ENCODE peak calls at places on chromosomes 16 and 17, in nine cellular contexts. P, X, M, C, S, E, U, G and A are unnamed samples.

GRCh38 chr17:48490391-48491026 is 40.3 kb downstream of the HOXB1 start:
- DNase-seq in P (no peak), X (no peak), M (no peak), C (no peak), S (no peak), E (no peak), U (no peak), G (no peak), A (no peak)

GRCh38 chr16:3675601-3676130 is 21.2 kb downstream of the DNASE1 start:
- DNase-seq in P (no peak), X (no peak), M (no peak), C (no peak), S (no peak), E (peak; percentile 35), U (no peak), G (no peak), A (no peak)

GRCh38 chr17:3012926-3013581 is 50.4 kb downstream of the OR1D5 start:
- DNase-seq in P (peak; percentile 7), X (peak; percentile 86), M (peak; percentile 43), C (no peak), S (peak; percentile 74), E (peak; percentile 67), U (no peak), G (peak; percentile 64), A (no peak)

GRCh38 chr16:57537596-57538234 is 1.3 kb upstream of the CCDC102A start:
- DNase-seq in P (no peak), X (no peak), M (no peak), C (peak; percentile 27), S (no peak), E (no peak), U (no peak), G (no peak), A (no peak)

GRCh38 chr16:66427036-66427446 is at the start of gene BEAN1:
- DNase-seq in P (no peak), X (peak; percentile 49), M (no peak), C (no peak), S (peak; percentile 73), E (no peak), U (no peak), G (no peak), A (no peak)

GRCh38 chr16:52546291-52546941 is 527 bp downstream of the TOX3 start:
- DNase-seq in P (no peak), X (peak; percentile 42), M (no peak), C (no peak), S (no peak), E (peak; percentile 66), U (no peak), G (no peak), A (no peak)

GRCh38 chr17:77571562-77571981 is 386.9 kb upstream of the TNRC6C start:
- DNase-seq in P (no peak), X (no peak), M (no peak), C (no peak), S (no peak), E (no peak), U (no peak), G (no peak), A (no peak)

GRCh38 chr17:55587608-55588139 is 76.4 kb upstream of the SMIM36 start:
- DNase-seq in P (peak; percentile 41), X (no peak), M (no peak), C (no peak), S (no peak), E (no peak), U (no peak), G (no peak), A (no peak)

GRCh38 chr16:80449332-80449731 is 91.5 kb upstream of the DYNLRB2 start:
- DNase-seq in P (no peak), X (no peak), M (no peak), C (no peak), S (no peak), E (no peak), U (no peak), G (no peak), A (no peak)

GRCh38 chr17:49360796-49361128 is 1.3 kb downstream of the ZNF652 start:
- DNase-seq in P (peak; percentile 11), X (no peak), M (no peak), C (no peak), S (peak; percentile 18), E (peak; percentile 49), U (no peak), G (no peak), A (no peak)

GRCh38 chr17:10683853-10684252 is 13.5 kb downstream of the SCO1 start:
- DNase-seq in P (peak; percentile 37), X (no peak), M (no peak), C (no peak), S (no peak), E (no peak), U (no peak), G (no peak), A (no peak)
- TF ChIP-seq CTCF in P (peak; percentile 84), X (no peak), M (peak; percentile 61), C (peak; percentile 76), S (peak; percentile 58), E (no peak), U (peak; percentile 59), G (no peak), A (peak; percentile 51)

GRCh38 chr17:34234616-34235015 is 20.5 kb upstream of the CCL2 start:
- DNase-seq in P (no peak), X (no peak), M (no peak), C (no peak), S (no peak), E (no peak), U (no peak), G (no peak), A (no peak)
- TF ChIP-seq CTCF in P (no peak), X (no peak), M (no peak), C (no peak), S (no peak), E (no peak), U (no peak), G (no peak), A (no peak)

GRCh38 chr16:68364601-68364998 is 53.8 kb downstream of the PRMT7 start:
- DNase-seq in P (no peak), X (peak; percentile 63), M (no peak), C (no peak), S (no peak), E (no peak), U (no peak), G (no peak), A (no peak)
- TF ChIP-seq CTCF in P (peak; percentile 67), X (peak; percentile 23), M (peak; percentile 30), C (peak; percentile 28), S (no peak), E (no peak), U (peak; percentile 46), G (no peak), A (peak; percentile 18)

DNA sequence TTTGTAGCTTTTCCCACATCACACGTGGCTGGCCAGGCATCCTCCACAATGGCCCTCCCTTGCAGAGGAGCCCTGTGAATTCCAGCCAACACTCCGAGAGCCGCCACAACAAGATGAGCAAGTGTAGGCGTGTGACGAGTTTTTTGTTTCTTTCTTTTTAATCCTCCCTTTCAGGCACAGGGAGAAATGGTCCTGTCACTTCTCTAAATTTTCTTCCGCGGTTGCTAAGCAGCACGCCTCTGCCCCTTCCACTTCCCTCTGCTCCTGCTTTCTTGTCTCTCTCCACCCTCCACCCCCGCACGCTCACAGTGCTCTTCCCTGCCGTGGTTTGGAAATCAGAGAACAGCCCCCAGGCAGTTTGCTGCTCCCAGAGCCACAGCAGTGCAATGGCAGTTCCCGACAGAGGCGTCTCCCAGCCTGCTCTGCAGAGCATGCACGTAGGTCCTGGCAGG is 68.0 kb upstream of the MRTFB start:
- DNase-seq in P (peak; percentile 72), X (peak; percentile 69), M (no peak), C (peak; percentile 82), S (peak; percentile 53), E (no peak), U (no peak), G (peak; percentile 56), A (peak; percentile 91)
- TF ChIP-seq CTCF in P (peak; percentile 16), X (no peak), M (no peak), C (peak; percentile 36), S (no peak), E (no peak), U (no peak), G (no peak), A (no peak)

GRCh38 chr16:55912022-55912421 is 36.8 kb upstream of the CES5A start:
- DNase-seq in P (no peak), X (no peak), M (no peak), C (no peak), S (no peak), E (no peak), U (no peak), G (no peak), A (no peak)
- TF ChIP-seq CTCF in P (no peak), X (no peak), M (no peak), C (no peak), S (no peak), E (no peak), U (no peak), G (no peak), A (no peak)